ENCODE peak calls at places on chromosomes 11 and 22, in eight cellular contexts. One of them, this sample, is unnamed.

GRCh38 chr11:69731110-69731509 is 27.3 kb upstream of the FGF19 start:
- DNase-seq in GM23248: no peak
- DNase-seq in endodermal cell: no peak
- DNase-seq in stomach: no peak
- DNase-seq in mammary epithelial cell: no peak
- DNase-seq in IMR-90: no peak
- DNase-seq in tibial artery: no peak
- DNase-seq in MM.1S: no peak
- DNase-seq in this sample: no peak

GRCh38 chr11:34192481-34193401 is 87.3 kb downstream of the NAT10 start:
- DNase-seq in MM.1S: no peak
- DNase-seq in GM23248: peak; percentile 98
- DNase-seq in endodermal cell: no peak
- DNase-seq in tibial artery: peak; percentile 71
- DNase-seq in mammary epithelial cell: peak; percentile 98
- DNase-seq in IMR-90: peak; percentile 93
- DNase-seq in stomach: peak; percentile 45
- DNase-seq in this sample: peak; percentile 88

GRCh38 chr11:100681064-100681502 is 6.0 kb upstream of the ARHGAP42 start:
- DNase-seq in mammary epithelial cell: peak; percentile 73
- DNase-seq in IMR-90: peak; percentile 34
- DNase-seq in GM23248: no peak
- DNase-seq in stomach: peak; percentile 78
- DNase-seq in endodermal cell: peak; percentile 68
- DNase-seq in tibial artery: peak; percentile 77
- DNase-seq in MM.1S: peak; percentile 96
- DNase-seq in this sample: no peak

GRCh38 chr11:106311531-106312230 is 234.2 kb downstream of the AASDHPPT start:
- DNase-seq in endodermal cell: no peak
- DNase-seq in GM23248: peak; percentile 38
- DNase-seq in MM.1S: no peak
- DNase-seq in tibial artery: no peak
- DNase-seq in mammary epithelial cell: no peak
- DNase-seq in IMR-90: no peak
- DNase-seq in stomach: no peak
- DNase-seq in this sample: no peak

GRCh38 chr11:31442086-31442485 is 67.3 kb downstream of the IMMP1L start:
- DNase-seq in IMR-90: no peak
- DNase-seq in stomach: no peak
- DNase-seq in endodermal cell: no peak
- DNase-seq in MM.1S: no peak
- DNase-seq in mammary epithelial cell: no peak
- DNase-seq in GM23248: no peak
- DNase-seq in tibial artery: no peak
- DNase-seq in this sample: no peak

GRCh38 chr11:63764201-63764711 is 4.3 kb downstream of the ZFTA start:
- DNase-seq in GM23248: no peak
- DNase-seq in IMR-90: no peak
- DNase-seq in tibial artery: no peak
- DNase-seq in endodermal cell: no peak
- DNase-seq in MM.1S: no peak
- DNase-seq in stomach: no peak
- DNase-seq in mammary epithelial cell: no peak
- DNase-seq in this sample: no peak

GRCh38 chr11:100328626-100329340 is 358.3 kb upstream of the ARHGAP42 start:
- DNase-seq in IMR-90: peak; percentile 7
- DNase-seq in GM23248: no peak
- DNase-seq in tibial artery: no peak
- DNase-seq in MM.1S: peak; percentile 25
- DNase-seq in stomach: no peak
- DNase-seq in endodermal cell: peak; percentile 51
- DNase-seq in mammary epithelial cell: peak; percentile 87
- DNase-seq in this sample: peak; percentile 44

GRCh38 chr11:78274739-78275138 is 86.0 kb downstream of the USP35 start:
- DNase-seq in MM.1S: no peak
- DNase-seq in IMR-90: no peak
- DNase-seq in endodermal cell: no peak
- DNase-seq in stomach: no peak
- DNase-seq in mammary epithelial cell: no peak
- DNase-seq in GM23248: no peak
- DNase-seq in tibial artery: no peak
- DNase-seq in this sample: no peak

GRCh38 chr11:126647735-126648134 is 292.2 kb downstream of the ST3GAL4 start:
- DNase-seq in GM23248: peak; percentile 95
- DNase-seq in endodermal cell: no peak
- DNase-seq in MM.1S: no peak
- DNase-seq in mammary epithelial cell: peak; percentile 92
- DNase-seq in stomach: no peak
- DNase-seq in IMR-90: peak; percentile 87
- DNase-seq in tibial artery: no peak
- DNase-seq in this sample: peak; percentile 45

GRCh38 chr22:36898690-36899089 is 14.7 kb upstream of the CSF2RB start:
- DNase-seq in endodermal cell: no peak
- DNase-seq in IMR-90: no peak
- DNase-seq in mammary epithelial cell: no peak
- DNase-seq in GM23248: no peak
- DNase-seq in stomach: no peak
- DNase-seq in tibial artery: no peak
- DNase-seq in MM.1S: no peak
- DNase-seq in this sample: no peak

GRCh38 chr11:6481924-6482275 is 599 bp downstream of the TIMM10B start:
- DNase-seq in MM.1S: no peak
- DNase-seq in GM23248: peak; percentile 60
- DNase-seq in tibial artery: no peak
- DNase-seq in endodermal cell: peak; percentile 57
- DNase-seq in stomach: no peak
- DNase-seq in mammary epithelial cell: no peak
- DNase-seq in IMR-90: no peak
- DNase-seq in this sample: no peak

GRCh38 chr22:44570476-44571445 is 72.7 kb upstream of the RTL6 start:
- DNase-seq in endodermal cell: no peak
- DNase-seq in GM23248: no peak
- DNase-seq in IMR-90: no peak
- DNase-seq in MM.1S: no peak
- DNase-seq in tibial artery: no peak
- DNase-seq in stomach: no peak
- DNase-seq in mammary epithelial cell: no peak
- DNase-seq in this sample: no peak

GRCh38 chr22:26812731-26813130 is 155.3 kb downstream of the MIAT start:
- DNase-seq in stomach: no peak
- DNase-seq in MM.1S: no peak
- DNase-seq in endodermal cell: no peak
- DNase-seq in tibial artery: no peak
- DNase-seq in IMR-90: no peak
- DNase-seq in mammary epithelial cell: peak; percentile 2
- DNase-seq in GM23248: peak; percentile 52
- DNase-seq in this sample: no peak

GRCh38 chr22:37714634-37715033 is 17.8 kb downstream of the TRIOBP start:
- DNase-seq in IMR-90: no peak
- DNase-seq in stomach: no peak
- DNase-seq in endodermal cell: no peak
- DNase-seq in GM23248: no peak
- DNase-seq in mammary epithelial cell: no peak
- DNase-seq in MM.1S: no peak
- DNase-seq in tibial artery: no peak
- DNase-seq in this sample: no peak

GRCh38 chr22:35733742-35734516 is 16.3 kb downstream of the APOL5 start:
- DNase-seq in stomach: no peak
- DNase-seq in GM23248: no peak
- DNase-seq in endodermal cell: no peak
- DNase-seq in mammary epithelial cell: no peak
- DNase-seq in IMR-90: no peak
- DNase-seq in tibial artery: no peak
- DNase-seq in MM.1S: no peak
- DNase-seq in this sample: no peak

GRCh38 chr22:22215659-22216449 is 28.7 kb upstream of the VPREB1 start:
- DNase-seq in MM.1S: no peak
- DNase-seq in stomach: no peak
- DNase-seq in IMR-90: no peak
- DNase-seq in endodermal cell: no peak
- DNase-seq in GM23248: no peak
- DNase-seq in mammary epithelial cell: no peak
- DNase-seq in tibial artery: no peak
- DNase-seq in this sample: no peak

GRCh38 chr11:34238966-34239365 is 118.8 kb downstream of the ABTB2 start:
- DNase-seq in mammary epithelial cell: no peak
- DNase-seq in IMR-90: no peak
- DNase-seq in stomach: no peak
- DNase-seq in MM.1S: no peak
- DNase-seq in GM23248: no peak
- DNase-seq in tibial artery: no peak
- DNase-seq in endodermal cell: peak; percentile 61
- DNase-seq in this sample: no peak

DNA sequence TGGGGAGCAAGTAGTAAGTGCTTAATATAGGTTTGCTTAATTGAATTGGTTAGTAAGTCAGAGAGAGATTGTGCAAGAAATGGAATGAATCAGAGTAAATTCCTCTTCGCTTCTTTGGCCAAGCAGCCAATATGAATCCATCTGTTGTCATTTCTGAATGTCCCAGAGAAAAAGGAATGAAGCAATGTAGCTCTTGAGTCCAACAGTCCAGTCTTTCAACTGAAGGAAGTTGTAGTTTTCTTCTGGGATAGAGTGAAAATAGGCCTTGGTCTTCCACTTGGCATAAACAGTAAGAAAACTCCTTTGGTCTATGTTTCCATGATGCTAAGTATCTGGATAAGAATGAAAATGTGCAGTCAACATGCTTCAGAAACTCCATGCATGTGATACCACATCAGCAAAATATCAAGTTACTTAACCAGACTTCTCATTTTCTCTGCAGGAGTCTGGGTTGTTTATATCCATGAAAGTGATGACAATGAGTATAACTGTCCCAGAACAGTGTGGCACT is 1.8 kb upstream of the FIBIN start:
- DNase-seq in GM23248: peak; percentile 92
- DNase-seq in tibial artery: no peak
- DNase-seq in mammary epithelial cell: peak; percentile 88
- DNase-seq in IMR-90: peak; percentile 93
- DNase-seq in MM.1S: no peak
- DNase-seq in endodermal cell: no peak
- DNase-seq in stomach: no peak
- DNase-seq in this sample: no peak
- H3K27ac ChIP-seq in GM23248: peak overlapping the region; percentile 62
- H3K27ac ChIP-seq in tibial artery: peak overlapping the region; percentile 96
- H3K27ac ChIP-seq in mammary epithelial cell: no peak overlapping the region
- H3K27ac ChIP-seq in IMR-90: peak overlapping the region; percentile 95
- H3K27ac ChIP-seq in MM.1S: no peak overlapping the region
- H3K27ac ChIP-seq in endodermal cell: no peak overlapping the region
- H3K27ac ChIP-seq in stomach: peak overlapping the region; percentile 79
- H3K27ac ChIP-seq in this sample: no peak overlapping the region

GRCh38 chr11:87022254-87022653 is 15.5 kb upstream of the TMEM135 start:
- DNase-seq in endodermal cell: no peak
- DNase-seq in stomach: no peak
- DNase-seq in IMR-90: no peak
- DNase-seq in GM23248: no peak
- DNase-seq in mammary epithelial cell: no peak
- DNase-seq in tibial artery: no peak
- DNase-seq in MM.1S: no peak
- DNase-seq in this sample: no peak

GRCh38 chr11:87019582-87020271 is 18.0 kb upstream of the TMEM135 start:
- DNase-seq in stomach: no peak
- DNase-seq in endodermal cell: no peak
- DNase-seq in GM23248: no peak
- DNase-seq in MM.1S: no peak
- DNase-seq in mammary epithelial cell: no peak
- DNase-seq in IMR-90: peak; percentile 45
- DNase-seq in tibial artery: no peak
- DNase-seq in this sample: no peak

GRCh38 chr11:87022738-87023137 is 15.0 kb upstream of the TMEM135 start:
- DNase-seq in mammary epithelial cell: no peak
- DNase-seq in MM.1S: no peak
- DNase-seq in IMR-90: no peak
- DNase-seq in endodermal cell: peak; percentile 60
- DNase-seq in tibial artery: no peak
- DNase-seq in stomach: no peak
- DNase-seq in GM23248: no peak
- DNase-seq in this sample: no peak

GRCh38 chr11:87020764-87021365 is 16.9 kb upstream of the TMEM135 start:
- DNase-seq in MM.1S: no peak
- DNase-seq in GM23248: no peak
- DNase-seq in endodermal cell: no peak
- DNase-seq in tibial artery: no peak
- DNase-seq in mammary epithelial cell: no peak
- DNase-seq in IMR-90: peak; percentile 20
- DNase-seq in stomach: no peak
- DNase-seq in this sample: no peak

DNA sequence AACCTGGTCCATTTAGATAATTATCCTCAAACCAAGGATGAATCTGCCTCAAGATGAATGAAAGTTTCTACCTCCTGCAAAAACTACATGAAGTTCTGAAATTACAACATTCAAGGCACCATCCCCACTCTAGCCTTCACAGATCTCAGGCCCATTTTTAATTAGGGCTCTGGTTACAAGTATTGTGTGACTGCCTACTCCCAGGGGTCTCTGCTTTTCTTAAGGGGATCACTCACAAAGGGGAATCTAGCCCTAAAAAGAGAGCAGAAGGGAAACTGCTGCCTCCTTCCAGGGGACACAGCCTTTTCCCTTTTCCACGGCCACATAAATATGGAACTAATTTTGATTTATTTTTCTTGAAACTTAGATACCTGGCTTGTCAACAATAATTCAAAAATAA is 17.4 kb upstream of the TMEM135 start:
- DNase-seq in endodermal cell: no peak
- DNase-seq in MM.1S: no peak
- DNase-seq in GM23248: no peak
- DNase-seq in stomach: no peak
- DNase-seq in tibial artery: no peak
- DNase-seq in IMR-90: no peak
- DNase-seq in mammary epithelial cell: no peak
- DNase-seq in this sample: no peak
- H3K27ac ChIP-seq in endodermal cell: no peak overlapping the region
- H3K27ac ChIP-seq in MM.1S: no peak overlapping the region
- H3K27ac ChIP-seq in GM23248: no peak overlapping the region
- H3K27ac ChIP-seq in stomach: peak overlapping the region; percentile 28
- H3K27ac ChIP-seq in tibial artery: no peak overlapping the region
- H3K27ac ChIP-seq in IMR-90: no peak overlapping the region
- H3K27ac ChIP-seq in mammary epithelial cell: no peak overlapping the region
- H3K27ac ChIP-seq in this sample: no peak overlapping the region

DNA sequence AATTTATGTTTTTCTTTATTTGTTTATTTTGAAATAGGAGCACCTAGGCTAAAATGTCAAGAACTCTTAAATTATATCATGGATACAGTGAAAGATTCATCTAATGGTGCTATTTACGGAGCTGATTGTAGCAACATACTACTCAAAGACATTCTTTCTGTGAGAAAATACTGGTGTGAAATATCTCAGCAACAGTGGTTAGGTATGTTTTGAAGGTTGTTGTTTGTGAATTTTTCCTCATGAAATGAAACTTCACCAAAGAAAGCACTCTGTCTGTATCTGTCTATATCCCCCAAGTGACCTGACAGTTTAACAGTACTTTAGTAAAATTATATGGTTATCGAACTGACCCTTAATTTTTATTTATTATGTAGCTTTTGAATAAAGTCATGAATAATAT is 12.8 kb downstream of the ATM start:
- DNase-seq in GM23248: no peak
- DNase-seq in IMR-90: no peak
- DNase-seq in endodermal cell: no peak
- DNase-seq in tibial artery: no peak
- DNase-seq in stomach: no peak
- DNase-seq in mammary epithelial cell: no peak
- DNase-seq in MM.1S: no peak
- DNase-seq in this sample: no peak
- H3K27ac ChIP-seq in GM23248: no peak overlapping the region
- H3K27ac ChIP-seq in IMR-90: no peak overlapping the region
- H3K27ac ChIP-seq in endodermal cell: no peak overlapping the region
- H3K27ac ChIP-seq in tibial artery: no peak overlapping the region
- H3K27ac ChIP-seq in stomach: no peak overlapping the region
- H3K27ac ChIP-seq in mammary epithelial cell: no peak overlapping the region
- H3K27ac ChIP-seq in MM.1S: no peak overlapping the region
- H3K27ac ChIP-seq in this sample: no peak overlapping the region

GRCh38 chr22:49954354-49954753 is 6.2 kb upstream of the PIM3 start:
- DNase-seq in MM.1S: no peak
- DNase-seq in GM23248: no peak
- DNase-seq in IMR-90: no peak
- DNase-seq in endodermal cell: no peak
- DNase-seq in mammary epithelial cell: no peak
- DNase-seq in stomach: peak; percentile 68
- DNase-seq in tibial artery: no peak
- DNase-seq in this sample: no peak
- H3K27ac ChIP-seq in MM.1S: no peak overlapping the region
- H3K27ac ChIP-seq in GM23248: no peak overlapping the region
- H3K27ac ChIP-seq in IMR-90: no peak overlapping the region
- H3K27ac ChIP-seq in endodermal cell: no peak overlapping the region
- H3K27ac ChIP-seq in mammary epithelial cell: no peak overlapping the region
- H3K27ac ChIP-seq in stomach: peak overlapping the region; percentile 98
- H3K27ac ChIP-seq in tibial artery: no peak overlapping the region
- H3K27ac ChIP-seq in this sample: peak overlapping the region; percentile 23